ENCODE peak calls at places on chromosomes 3 and 15, in five cellular contexts. V, H, T, M and D are unnamed samples.
A peak's percentile ranks its signal among the peaks of the same experiment; 100 is the strongest.

GRCh38 chr3:53570709-53571108 is 76.3 kb downstream of the CACNA1D start:
- DNase-seq in V (no peak), H (peak; percentile 2), T (peak; percentile 86), M (no peak), D (no peak)

GRCh38 chr3:187044206-187044605 is 95.1 kb downstream of the RPL39L start:
- DNase-seq in V (no peak), H (peak; percentile 39), T (no peak), M (no peak), D (no peak)

GRCh38 chr3:127426444-127427168 is 138.8 kb upstream of the PRR20G start:
- DNase-seq in V (no peak), H (no peak), T (no peak), M (no peak), D (no peak)

GRCh38 chr3:69822501-69822900 is 83.2 kb downstream of the MITF start:
- DNase-seq in V (no peak), H (no peak), T (no peak), M (no peak), D (no peak)

GRCh38 chr3:175535351-175535750 is 676.2 kb downstream of the NAALADL2 start:
- DNase-seq in V (no peak), H (no peak), T (peak; percentile 5), M (no peak), D (no peak)

GRCh38 chr3:187737401-187738088 is 7.7 kb downstream of the BCL6 start:
- DNase-seq in V (peak; percentile 87), H (peak; percentile 78), T (peak; percentile 70), M (peak; percentile 86), D (peak; percentile 75)

GRCh38 chr3:155701882-155702465 is 42.9 kb downstream of the PLCH1 start:
- DNase-seq in V (no peak), H (peak; percentile 74), T (no peak), M (peak; percentile 70), D (no peak)

GRCh38 chr15:50260969-50261496 is 4.5 kb downstream of the HDC start:
- DNase-seq in V (no peak), H (no peak), T (no peak), M (no peak), D (no peak)

GRCh38 chr3:38834110-38834509 is 18.1 kb upstream of the SCN10A start:
- DNase-seq in V (peak; percentile 68), H (peak; percentile 85), T (peak; percentile 69), M (peak; percentile 90), D (peak; percentile 11)

GRCh38 chr3:22326305-22326704 is 575.3 kb upstream of the ZNF385D start:
- DNase-seq in V (no peak), H (no peak), T (no peak), M (no peak), D (no peak)

GRCh38 chr3:135762188-135762853 is 203.2 kb upstream of the PPP2R3A start:
- DNase-seq in V (no peak), H (no peak), T (no peak), M (no peak), D (no peak)
- TF ChIP-seq CTCF in V (no peak), H (no peak), T (no peak), M (no peak), D (no peak)

GRCh38 chr3:17088017-17088416 is 203.3 kb downstream of the PLCL2 start:
- DNase-seq in V (no peak), H (no peak), T (no peak), M (no peak), D (no peak)

GRCh38 chr3:17089314-17089700 is 204.6 kb downstream of the PLCL2 start:
- DNase-seq in V (no peak), H (no peak), T (no peak), M (no peak), D (no peak)

GRCh38 chr3:17088602-17089313 is 204.0 kb downstream of the PLCL2 start:
- DNase-seq in V (no peak), H (no peak), T (no peak), M (no peak), D (no peak)

GRCh38 chr3:17090271-17090992 is 205.7 kb downstream of the PLCL2 start:
- DNase-seq in V (no peak), H (no peak), T (no peak), M (no peak), D (no peak)

DNA sequence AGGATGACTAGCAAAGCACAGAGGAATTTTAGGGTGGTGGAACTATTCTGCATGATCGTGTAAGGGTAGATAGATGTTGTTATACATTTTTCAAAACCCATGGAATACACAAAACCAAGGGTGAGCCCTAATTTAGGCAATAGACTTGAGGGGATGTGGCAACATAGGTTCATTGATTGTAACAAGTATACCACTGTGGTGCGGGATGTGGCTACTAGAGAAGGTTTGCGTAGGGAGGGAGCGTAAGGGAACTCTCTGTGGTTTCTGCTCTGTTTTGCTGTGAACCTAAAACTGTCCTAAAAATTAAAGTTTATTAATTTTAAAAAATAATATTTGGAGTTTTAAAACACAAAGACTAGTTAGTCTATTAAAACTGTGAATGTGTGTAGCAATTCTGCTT is 202.8 kb downstream of the PLCL2 start:
- DNase-seq in V (no peak), H (no peak), T (no peak), M (no peak), D (no peak)
- TF ChIP-seq CTCF in V (no peak), H (no peak), T (no peak), M (no peak), D (no peak)

DNA sequence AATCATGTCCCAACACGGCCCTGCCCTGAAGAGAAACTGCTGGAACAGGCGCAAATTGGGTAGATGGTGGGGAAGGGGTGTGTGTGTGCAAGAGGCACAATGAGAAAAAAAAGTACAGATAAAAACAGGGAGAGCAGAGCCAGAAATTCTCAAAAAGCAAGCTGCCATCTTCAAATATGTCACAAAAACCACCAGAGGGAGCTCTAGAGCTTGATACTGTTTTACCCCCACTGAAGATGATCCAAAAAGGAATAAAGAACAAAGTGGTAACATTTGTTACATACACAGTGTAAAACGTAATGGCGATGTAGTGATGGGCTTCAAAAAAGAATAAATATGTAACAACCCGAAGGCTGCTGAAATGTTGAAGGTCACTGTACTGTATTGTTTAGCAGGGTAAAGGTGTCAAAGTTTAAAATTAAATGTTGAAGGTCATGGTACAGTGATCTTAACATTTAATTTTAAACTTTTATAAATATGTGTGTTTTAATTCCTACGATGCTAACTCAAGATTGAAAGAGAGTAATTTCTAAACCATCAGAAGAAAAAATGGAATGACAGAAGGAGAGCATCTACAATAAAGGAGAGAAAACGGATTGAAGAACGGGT is 6.0 kb downstream of the SNRPA1 start:
- DNase-seq in V (no peak), H (peak; percentile 76), T (peak; percentile 36), M (peak; percentile 74), D (no peak)
- TF ChIP-seq CTCF in V (peak; percentile 69), H (peak; percentile 63), T (peak; percentile 75), M (peak; percentile 69), D (peak; percentile 57)

GRCh38 chr3:163438760-163439159 is 1639.5 kb downstream of the SI start:
- DNase-seq in V (no peak), H (no peak), T (no peak), M (peak; percentile 0), D (no peak)
- TF ChIP-seq CTCF in V (no peak), H (no peak), T (no peak), M (no peak), D (no peak)

DNA sequence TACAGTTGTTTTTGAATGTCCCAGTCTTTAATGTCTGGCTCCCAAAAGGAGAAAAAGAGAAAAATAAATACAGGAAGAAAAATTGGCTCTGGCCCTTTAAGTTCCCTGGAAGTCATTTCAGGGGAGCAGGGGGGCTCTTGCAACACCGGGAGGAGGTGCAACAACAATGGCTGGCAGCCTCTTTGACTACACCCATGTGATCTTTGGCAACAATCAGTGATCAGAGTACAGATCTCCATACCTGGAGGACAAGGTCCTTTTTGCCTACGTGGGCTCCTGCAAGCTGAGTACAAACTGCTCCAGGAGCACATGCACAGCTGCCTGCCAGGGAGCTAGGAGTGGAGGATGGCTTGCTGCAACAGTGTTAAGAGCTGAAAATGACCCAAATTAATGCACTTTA is 63.9 kb downstream of the GLCE start:
- DNase-seq in V (no peak), H (no peak), T (peak; percentile 26), M (peak; percentile 29), D (peak; percentile 19)
- TF ChIP-seq CTCF in V (no peak), H (no peak), T (no peak), M (no peak), D (no peak)

GRCh38 chr3:98796334-98796733 is 33.2 kb downstream of the ST3GAL6 start:
- DNase-seq in V (no peak), H (no peak), T (no peak), M (no peak), D (no peak)
- TF ChIP-seq CTCF in V (no peak), H (no peak), T (no peak), M (no peak), D (no peak)

DNA sequence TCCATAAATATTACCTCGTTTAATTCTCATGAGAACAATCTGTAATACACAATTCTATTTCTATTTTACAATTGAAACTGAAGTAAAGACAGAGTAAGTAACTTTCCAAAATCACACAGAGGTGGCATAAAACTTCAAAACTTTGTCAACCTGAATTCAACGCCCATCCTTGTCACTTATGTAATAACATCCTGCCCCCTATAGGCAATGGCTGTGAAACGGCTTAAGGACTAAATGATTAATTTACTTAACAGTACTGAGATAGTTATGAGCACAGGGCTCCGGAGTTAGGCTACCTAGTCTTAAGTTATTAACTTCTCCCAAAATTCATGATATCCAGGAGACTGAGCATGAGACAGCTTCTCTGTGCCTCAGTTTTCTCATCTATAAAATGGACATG is 293.1 kb upstream of the CHRM5 start:
- DNase-seq in V (no peak), H (peak; percentile 53), T (no peak), M (peak; percentile 43), D (no peak)
- TF ChIP-seq CTCF in V (peak; percentile 45), H (peak; percentile 24), T (no peak), M (peak; percentile 46), D (peak; percentile 25)

GRCh38 chr15:86077070-86077469 is 2.6 kb upstream of the AGBL1 start:
- DNase-seq in V (no peak), H (no peak), T (no peak), M (no peak), D (no peak)
- TF ChIP-seq CTCF in V (no peak), H (no peak), T (no peak), M (no peak), D (no peak)

GRCh38 chr15:63942486-63943365 is 103.6 kb downstream of the DAPK2 start:
- DNase-seq in V (peak; percentile 26), H (no peak), T (no peak), M (no peak), D (no peak)
- TF ChIP-seq CTCF in V (no peak), H (no peak), T (no peak), M (no peak), D (no peak)